ENCODE peak calls at places on chromosomes 13 and 19, in seven cellular contexts. U, R, K, Y, O, M and E are unnamed samples.

GRCh38 chr19:40294560-40294959 is 9.4 kb upstream of the AKT2 start:
- DNase-seq in R (no peak), O (no peak), K (no peak), U (no peak), Y (no peak), M (no peak), E (peak; percentile 61)

GRCh38 chr13:31875134-31875533 is 135.8 kb downstream of the RXFP2 start:
- DNase-seq in Y (no peak), M (no peak), R (no peak), U (no peak), O (no peak), K (no peak), E (no peak)

GRCh38 chr13:44011036-44011435 is 131.3 kb downstream of the LACC1 start:
- DNase-seq in K (no peak), U (no peak), M (no peak), R (no peak), O (no peak), Y (peak; percentile 13), E (no peak)

GRCh38 chr13:76696370-76696769 is 189.8 kb downstream of the KCTD12 start:
- DNase-seq in U (no peak), R (no peak), O (no peak), K (no peak), Y (peak; percentile 35), M (no peak), E (no peak)

GRCh38 chr13:74796126-74796643 is 662.0 kb upstream of the KLF12 start:
- DNase-seq in O (no peak), Y (peak; percentile 7), K (no peak), M (no peak), R (no peak), U (no peak), E (no peak)

GRCh38 chr19:37251308-37252229 is 33.6 kb downstream of the ZNF383 start:
- DNase-seq in K (peak; percentile 97), O (no peak), R (peak; percentile 6), Y (peak; percentile 71), M (no peak), U (peak; percentile 72), E (peak; percentile 95)

GRCh38 chr13:76927955-76928354 is 20.4 kb upstream of the ACOD1 start:
- DNase-seq in Y (no peak), M (no peak), K (no peak), R (no peak), U (no peak), O (no peak), E (no peak)

GRCh38 chr13:40984670-40985366 is 34.3 kb downstream of the ELF1 start:
- DNase-seq in U (no peak), K (no peak), O (no peak), Y (no peak), M (no peak), R (no peak), E (no peak)

GRCh38 chr13:101875717-101876393 is 423.4 kb downstream of the ITGBL1 start:
- DNase-seq in M (no peak), R (no peak), Y (peak; percentile 94), K (peak; percentile 99), U (no peak), O (no peak), E (no peak)

GRCh38 chr13:100597253-100597652 is 8.7 kb upstream of the GGACT start:
- DNase-seq in U (no peak), K (no peak), O (no peak), R (no peak), Y (peak; percentile 19), M (no peak), E (no peak)

GRCh38 chr19:55251296-55252081 is 7.3 kb downstream of the PPP6R1 start:
- DNase-seq in U (no peak), K (no peak), O (no peak), R (no peak), M (no peak), Y (no peak), E (no peak)

GRCh38 chr13:49827336-49827735 is 34.9 kb upstream of the KPNA3 start:
- DNase-seq in R (no peak), K (no peak), O (no peak), Y (no peak), M (no peak), U (no peak), E (no peak)

GRCh38 chr19:18330865-18331264 is 8.0 kb upstream of the LSM4 start:
- DNase-seq in M (no peak), O (no peak), U (no peak), Y (no peak), R (no peak), K (no peak), E (no peak)

GRCh38 chr19:2148482-2149135 is 2.8 kb downstream of the AP3D1 start:
- DNase-seq in Y (no peak), R (no peak), O (no peak), M (no peak), K (no peak), U (no peak), E (no peak)

GRCh38 chr13:26971990-26972888 is 199.4 kb downstream of the USP12 start:
- DNase-seq in R (peak; percentile 26), K (peak; percentile 97), O (no peak), M (no peak), U (no peak), Y (peak; percentile 34), E (no peak)

GRCh38 chr19:11496391-11497163 is 9.1 kb downstream of the ZNF653 start:
- DNase-seq in O (peak; percentile 40), U (no peak), Y (peak; percentile 78), K (no peak), M (peak; percentile 51), R (no peak), E (no peak)

GRCh38 chr19:8302357-8302691 is 5.8 kb downstream of the CD320 start:
- DNase-seq in O (no peak), U (no peak), R (no peak), K (no peak), Y (no peak), M (peak; percentile 5), E (no peak)

GRCh38 chr19:40190891-40191835 is at the start of gene MAP3K10:
- DNase-seq in K (peak; percentile 61), R (peak; percentile 94), Y (peak; percentile 62), M (peak; percentile 56), U (peak; percentile 61), O (peak; percentile 40), E (peak; percentile 71)

GRCh38 chr19:16068696-16069259 is 7.5 kb upstream of the TPM4 start:
- DNase-seq in U (no peak), M (no peak), K (no peak), O (no peak), Y (no peak), R (no peak), E (no peak)

GRCh38 chr13:111225810-111226546 is 94.5 kb upstream of the TEX29 start:
- DNase-seq in K (no peak), U (no peak), M (no peak), R (no peak), Y (no peak), O (no peak), E (no peak)

GRCh38 chr19:4976412-4977298 is 7.7 kb downstream of the KDM4B start:
- DNase-seq in Y (peak; percentile 70), O (no peak), K (no peak), M (no peak), U (no peak), R (peak; percentile 47), E (no peak)

GRCh38 chr13:106526748-106527488 is 8.5 kb downstream of the EFNB2 start:
- DNase-seq in M (no peak), K (no peak), O (no peak), Y (no peak), R (no peak), U (no peak), E (no peak)

GRCh38 chr13:94470126-94470525 is 9.4 kb downstream of the DCT start:
- DNase-seq in Y (no peak), K (no peak), R (no peak), U (no peak), O (no peak), M (no peak), E (no peak)

GRCh38 chr19:29372921-29373797 is 152.6 kb upstream of the VSTM2B start:
- DNase-seq in R (no peak), O (no peak), U (no peak), Y (no peak), K (no peak), M (no peak), E (no peak)